ENCODE peak calls at places on chromosomes 11 and 22, in seven cellular contexts. U is body of pancreas; C is HAP-1; Y is SHP77; P is SW480; R is COR-L47; F is activated naive CD4-positive, alpha-beta T cell. S is an unnamed sample.

GRCh38 chr11:69307871-69308381 is 14.0 kb downstream of the MYEOV start:
- DNase-seq in U (no peak), Y (no peak), R (no peak), P (no peak), C (no peak), F (no peak), S (no peak)

GRCh38 chr22:25111579-25112517 is 87.8 kb upstream of the CRYBB3 start:
- DNase-seq in F (no peak), C (no peak), R (no peak), U (peak; percentile 75), P (no peak), Y (peak; percentile 38), S (no peak)

GRCh38 chr11:10394229-10395100 is 60.6 kb upstream of the AMPD3 start:
- DNase-seq in Y (no peak), F (no peak), P (no peak), C (no peak), U (no peak), R (no peak), S (no peak)

GRCh38 chr11:94708176-94708575 is 60.0 kb upstream of the AMOTL1 start:
- DNase-seq in R (no peak), U (no peak), F (no peak), C (no peak), Y (no peak), P (no peak), S (no peak)

GRCh38 chr22:35921777-35922176 is 106.8 kb downstream of the RBFOX2 start:
- DNase-seq in R (peak; percentile 55), F (no peak), U (peak; percentile 79), C (peak; percentile 72), P (peak; percentile 72), Y (peak; percentile 49), S (no peak)

GRCh38 chr11:95714853-95715776 is 74.5 kb downstream of the FAM76B start:
- DNase-seq in U (no peak), F (no peak), R (no peak), P (no peak), C (no peak), Y (no peak), S (no peak)

GRCh38 chr11:24082860-24083259 is 414.0 kb upstream of the LUZP2 start:
- DNase-seq in P (no peak), C (no peak), R (no peak), Y (no peak), U (no peak), F (no peak), S (no peak)

GRCh38 chr11:64263021-64263946 is 12.0 kb downstream of the PLCB3 start:
- DNase-seq in C (no peak), F (no peak), U (no peak), P (no peak), Y (no peak), R (no peak), S (no peak)

GRCh38 chr22:47775686-47776085 is 1013.2 kb downstream of the TBC1D22A start:
- DNase-seq in Y (no peak), F (no peak), U (no peak), P (no peak), C (no peak), R (no peak), S (no peak)

GRCh38 chr11:134664863-134665535 is 253.0 kb upstream of the B3GAT1 start:
- DNase-seq in R (no peak), U (no peak), P (no peak), Y (no peak), F (no peak), C (no peak), S (no peak)

GRCh38 chr11:134045799-134046635 is 22.9 kb upstream of the JAM3 start:
- DNase-seq in C (no peak), P (peak; percentile 36), U (no peak), R (peak; percentile 63), F (no peak), Y (peak; percentile 80), S (no peak)

GRCh38 chr11:75118577-75118976 is 21.9 kb upstream of the OR2AT4 start:
- DNase-seq in F (no peak), U (no peak), C (no peak), R (no peak), P (no peak), Y (no peak), S (no peak)

GRCh38 chr11:70415642-70416395 is 17.5 kb downstream of the CTTN start:
- DNase-seq in P (no peak), R (no peak), F (no peak), Y (no peak), U (no peak), C (no peak), S (no peak)

GRCh38 chr11:68689737-68690625 is 5.6 kb downstream of the GAL start:
- DNase-seq in P (no peak), R (no peak), Y (no peak), C (no peak), U (no peak), F (no peak), S (no peak)

GRCh38 chr11:134528453-134528852 is 116.4 kb upstream of the B3GAT1 start:
- DNase-seq in R (no peak), P (no peak), F (no peak), U (no peak), C (no peak), Y (no peak), S (no peak)

GRCh38 chr11:130480166-130480565 is 31.7 kb downstream of the ADAMTS15 start:
- DNase-seq in R (no peak), Y (no peak), U (no peak), F (no peak), C (no peak), P (no peak), S (no peak)

GRCh38 chr11:47280099-47280498 is 10.2 kb downstream of the MADD start:
- DNase-seq in Y (no peak), U (no peak), C (no peak), F (no peak), R (no peak), P (no peak), S (no peak)

GRCh38 chr11:123061403-123062157 is at the start of gene HSPA8:
- DNase-seq in F (peak; percentile 68), Y (peak; percentile 37), R (peak; percentile 72), U (peak; percentile 73), P (peak; percentile 66), C (peak; percentile 28), S (no peak)

GRCh38 chr11:133918606-133919260 is 38.0 kb downstream of the IGSF9B start:
- DNase-seq in Y (no peak), R (no peak), F (no peak), U (no peak), P (no peak), C (no peak), S (no peak)

GRCh38 chr11:33434294-33434693 is 177.1 kb downstream of the HIPK3 start:
- DNase-seq in U (no peak), C (no peak), P (no peak), R (no peak), Y (no peak), F (no peak), S (no peak)

GRCh38 chr11:27464155-27464759 is 8.3 kb downstream of the LGR4 start:
- DNase-seq in U (peak; percentile 48), C (no peak), F (no peak), R (no peak), Y (no peak), P (no peak), S (no peak)

GRCh38 chr11:70378506-70379134 is 19.7 kb upstream of the CTTN start:
- DNase-seq in C (no peak), F (no peak), P (no peak), U (no peak), R (no peak), Y (no peak), S (no peak)

GRCh38 chr11:32435947-32436750 is 810 bp upstream of the WT1 start:
- DNase-seq in R (no peak), Y (no peak), C (no peak), F (no peak), P (no peak), U (no peak), S (no peak)

GRCh38 chr11:16787035-16787744 is 48.7 kb downstream of the C11orf58 start:
- DNase-seq in C (no peak), U (no peak), Y (no peak), R (no peak), P (no peak), F (no peak), S (no peak)

GRCh38 chr22:37659897-37660708 is 1.6 kb downstream of the PDXP start:
- DNase-seq in Y (no peak), R (no peak), F (no peak), C (no peak), U (no peak), P (no peak), S (no peak)

GRCh38 chr11:35792148-35792845 is 129.7 kb downstream of the TRIM44 start:
- DNase-seq in P (no peak), Y (no peak), C (no peak), F (no peak), R (peak; percentile 26), U (peak; percentile 62), S (no peak)

GRCh38 chr11:73270855-73271477 is 1.2 kb upstream of the P2RY6 start:
- DNase-seq in Y (no peak), R (no peak), P (no peak), U (no peak), F (no peak), C (no peak), S (no peak)

GRCh38 chr11:45710561-45710960 is 45.1 kb upstream of the CHST1 start:
- DNase-seq in R (no peak), F (no peak), Y (no peak), C (no peak), U (no peak), P (no peak), S (no peak)

GRCh38 chr11:69981119-69981770 is 96.9 kb upstream of the ANO1 start:
- DNase-seq in Y (peak; percentile 12), C (no peak), P (no peak), R (no peak), F (no peak), U (no peak), S (no peak)

GRCh38 chr22:26406118-26406517 is 22.9 kb upstream of the ASPHD2 start:
- DNase-seq in U (no peak), R (peak; percentile 15), F (no peak), C (no peak), Y (peak; percentile 95), P (no peak), S (no peak)

GRCh38 chr11:1076061-1076665 is 1.5 kb downstream of the MUC2 start:
- DNase-seq in Y (no peak), P (no peak), R (no peak), C (no peak), F (no peak), U (no peak), S (no peak)

GRCh38 chr22:41650821-41651220 is 29.7 kb downstream of the XRCC6 start:
- DNase-seq in Y (no peak), U (no peak), P (no peak), R (no peak), F (no peak), C (no peak), S (no peak)

GRCh38 chr11:128843198-128843766 is 23.8 kb downstream of the KCNJ1 start:
- DNase-seq in U (no peak), Y (no peak), F (no peak), C (no peak), P (no peak), R (no peak), S (no peak)

GRCh38 chr11:81986556-81987161 is 747.0 kb downstream of the FAM181B start:
- DNase-seq in C (no peak), R (no peak), F (no peak), P (no peak), Y (no peak), U (no peak), S (no peak)

GRCh38 chr11:36059660-36060059 is 115.8 kb downstream of the LDLRAD3 start:
- DNase-seq in Y (no peak), R (no peak), U (no peak), F (no peak), P (no peak), C (no peak), S (no peak)

GRCh38 chr22:43160497-43161126 is 9.3 kb downstream of the TSPO start:
- DNase-seq in R (no peak), Y (no peak), U (no peak), P (no peak), C (no peak), F (no peak), S (no peak)

GRCh38 chr11:1655168-1656060 is 25.8 kb downstream of the KRTAP5-5 start:
- DNase-seq in C (no peak), R (peak; percentile 20), F (no peak), U (no peak), Y (no peak), P (no peak), S (no peak)

GRCh38 chr11:132278801-132279574 is 908.6 kb downstream of the NTM start:
- DNase-seq in F (no peak), C (no peak), R (peak; percentile 27), U (no peak), Y (no peak), P (peak; percentile 35), S (no peak)

S was measured in nucleus accumbens.